ENCODE peak calls at places on chromosomes 1 and 21, in ten cellular contexts. X is lower leg skin, Y is transverse colon, Q is bronchial epithelial cell, K is dorsolateral prefrontal cortex, Z is AG09309, R is left ventricle myocardium inferior, G is tibial artery, I is thoracic aorta, W is fibroblast of lung. H is an unnamed sample.

GRCh38 chr1:10943991-10944730 is 68.3 kb upstream of the TARDBP start:
- DNase-seq in Q (no peak), I (no peak), G (no peak), Y (peak), R (no peak), X (no peak), K (no peak), Z (no peak), W (peak), H (no peak)

GRCh38 chr1:199447906-199448305 is 579.6 kb upstream of the NR5A2 start:
- DNase-seq in Q (no peak), K (no peak), W (peak), Z (no peak), Y (no peak), I (no peak), X (no peak), R (no peak), G (no peak), H (peak)

GRCh38 chr1:207990455-207990854 is 79.5 kb upstream of the CD34 start:
- DNase-seq in Q (no peak), Z (no peak), Y (no peak), R (no peak), I (no peak), X (no peak), K (no peak), G (no peak), W (no peak), H (no peak)

GRCh38 chr1:181676269-181676668 is 193.0 kb downstream of the CACNA1E start:
- DNase-seq in G (no peak), R (no peak), W (peak), I (no peak), X (no peak), K (no peak), Y (peak), Z (no peak), Q (peak), H (no peak)

GRCh38 chr1:154891452-154891851 is 21.4 kb upstream of the KCNN3 start:
- DNase-seq in Z (no peak), I (no peak), G (no peak), X (no peak), Q (no peak), Y (no peak), K (no peak), W (no peak), R (no peak), H (no peak)

GRCh38 chr1:22594396-22594795 is 31.1 kb downstream of the EPHA8 start:
- DNase-seq in Z (no peak), Y (no peak), G (no peak), I (no peak), Q (no peak), K (no peak), W (no peak), R (no peak), X (no peak), H (no peak)

GRCh38 chr21:42055425-42055824 is 15.7 kb upstream of the UMODL1 start:
- DNase-seq in G (no peak), Y (no peak), Q (no peak), I (no peak), X (no peak), K (no peak), W (no peak), R (no peak), Z (no peak), H (no peak)

GRCh38 chr1:213138892-213139291 is 87.9 kb downstream of the RPS6KC1 start:
- DNase-seq in G (no peak), X (no peak), Y (no peak), Q (no peak), K (no peak), W (peak), R (no peak), I (no peak), Z (no peak), H (no peak)

GRCh38 chr21:41506526-41507520 is 1.1 kb downstream of the TMPRSS2 start:
- DNase-seq in R (no peak), W (peak), X (no peak), Z (no peak), Y (peak), G (no peak), K (no peak), Q (no peak), I (no peak), H (no peak)

GRCh38 chr1:196105901-196106300 is 502.3 kb downstream of the KCNT2 start:
- DNase-seq in W (peak), R (no peak), G (no peak), Q (peak), Z (no peak), K (no peak), X (no peak), I (no peak), Y (no peak), H (no peak)

GRCh38 chr1:229539868-229540506 is 18.5 kb downstream of the ABCB10 start:
- DNase-seq in Z (no peak), W (no peak), G (no peak), Q (no peak), I (no peak), X (no peak), K (no peak), R (no peak), Y (no peak), H (no peak)

GRCh38 chr21:16193758-16194606 is 464.2 kb downstream of the USP25 start:
- DNase-seq in W (peak), I (no peak), K (peak), R (peak), Q (peak), G (peak), Y (peak), X (peak), Z (peak), H (peak)

GRCh38 chr1:17520041-17520440 is 19.5 kb upstream of the ARHGEF10L start:
- DNase-seq in I (no peak), Q (peak), Y (peak), X (peak), K (no peak), W (no peak), R (no peak), Z (no peak), G (no peak), H (no peak)

GRCh38 chr1:117060441-117061317 is 553 bp downstream of the TTF2 start:
- DNase-seq in W (peak), G (no peak), Q (peak), Z (no peak), Y (peak), I (no peak), K (no peak), R (no peak), X (peak), H (no peak)

GRCh38 chr1:147580200-147580557 is 38.9 kb downstream of the BCL9 start:
- DNase-seq in Z (no peak), Q (no peak), G (no peak), R (no peak), X (no peak), K (no peak), W (peak), I (no peak), Y (no peak), H (no peak)

GRCh38 chr1:174768949-174769348 is 230.8 kb upstream of the CACYBP start:
- DNase-seq in I (no peak), Q (peak), R (no peak), X (no peak), W (no peak), Y (no peak), G (no peak), K (no peak), Z (no peak), H (no peak)

GRCh38 chr21:26116456-26117011 is 54.0 kb downstream of the APP start:
- DNase-seq in W (peak), I (no peak), G (no peak), K (no peak), X (no peak), Y (no peak), Z (peak), R (no peak), Q (no peak), H (no peak)

GRCh38 chr1:1208713-1209433 is 2.5 kb upstream of the TNFRSF18 start:
- DNase-seq in I (no peak), Y (peak), R (peak), Q (no peak), G (no peak), K (no peak), X (no peak), Z (no peak), W (peak), H (no peak)

GRCh38 chr1:188489336-188490112 is 1660.8 kb downstream of the PLA2G4A start:
- DNase-seq in Q (no peak), G (no peak), K (no peak), X (no peak), W (peak), Y (no peak), I (no peak), R (no peak), Z (no peak), H (peak)

GRCh38 chr1:47993356-47993755 is 3.8 kb downstream of the TRABD2B start:
- DNase-seq in K (no peak), Z (no peak), I (no peak), Q (no peak), W (no peak), G (no peak), Y (no peak), X (no peak), R (no peak), H (no peak)

GRCh38 chr1:19762175-19762779 is 37.4 kb downstream of the TMCO4 start:
- DNase-seq in X (no peak), Y (peak), Z (no peak), K (no peak), R (no peak), W (no peak), G (no peak), I (no peak), Q (no peak), H (no peak)
- TF ChIP-seq CTCF in X (no peak), Y (peak), Z (peak), K (peak), R (peak), W (peak), G (peak), I (peak), Q (peak), H (peak)

GRCh38 chr1:26516987-26517765 is 12.4 kb upstream of the RPS6KA1 start:
- DNase-seq in Y (no peak), I (no peak), Z (no peak), G (no peak), K (no peak), Q (no peak), W (no peak), R (no peak), X (no peak), H (no peak)
- H3K4me3 ChIP-seq in Y (no peak), I (no peak), Z (no peak), G (no peak), K (no peak), Q (no peak), W (no peak), R (no peak), X (no peak), H (no peak)

GRCh38 chr1:245856944-245857531 is 650.0 kb downstream of the SMYD3 start:
- DNase-seq in I (no peak), R (no peak), Z (peak), W (peak), Q (peak), Y (no peak), X (no peak), K (no peak), G (no peak), H (peak)

GRCh38 chr1:245859510-245860114 is 647.5 kb downstream of the SMYD3 start:
- DNase-seq in G (no peak), Z (no peak), Q (peak), Y (no peak), R (no peak), X (no peak), I (no peak), K (no peak), W (peak), H (no peak)

GRCh38 chr1:245858022-245858421 is 649.1 kb downstream of the SMYD3 start:
- DNase-seq in Y (no peak), W (peak), Q (no peak), I (no peak), Z (no peak), X (no peak), R (no peak), K (no peak), G (no peak), H (no peak)

GRCh38 chr1:245860681-245861552 is 646.2 kb downstream of the SMYD3 start:
- DNase-seq in Z (no peak), K (no peak), G (no peak), Q (no peak), W (peak), R (no peak), I (no peak), Y (no peak), X (no peak), H (no peak)

DNA sequence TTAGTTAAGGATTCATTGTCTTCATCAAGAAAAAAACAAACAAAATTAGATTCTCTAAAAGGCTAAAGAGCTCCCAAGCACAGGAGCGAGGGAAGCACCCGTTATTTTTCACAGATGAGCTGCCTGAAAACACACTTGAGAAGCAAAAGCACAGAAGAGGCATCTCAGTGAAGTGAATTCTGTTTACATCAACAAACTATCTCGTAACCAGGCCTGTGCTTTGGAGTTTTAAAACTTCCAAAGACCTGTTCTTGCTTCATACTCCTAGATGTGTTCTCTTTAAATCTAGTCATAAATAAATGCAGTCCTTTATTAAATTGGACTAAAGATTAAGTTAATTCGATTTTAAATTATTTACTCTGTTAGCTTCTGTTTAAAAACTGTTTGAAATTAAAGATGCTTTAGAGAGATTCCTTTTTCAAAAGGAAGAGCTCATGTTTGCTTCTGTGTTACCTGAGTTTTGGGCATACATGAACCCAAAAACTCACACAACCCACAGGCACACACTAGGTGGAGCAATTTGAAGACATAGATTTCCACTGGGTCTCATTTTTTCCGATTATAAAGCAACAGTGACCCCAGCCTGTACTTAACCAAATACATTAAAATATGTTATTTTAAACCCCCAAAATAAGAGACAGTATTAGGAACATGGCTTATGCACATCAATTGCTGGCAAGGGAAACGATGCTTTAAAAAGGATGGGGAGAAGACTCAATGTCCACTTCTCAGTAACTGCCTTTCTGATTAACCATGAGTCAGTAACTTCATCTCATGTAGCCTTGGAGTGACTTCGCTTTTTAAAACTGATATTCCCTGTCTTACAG is 648.2 kb downstream of the SMYD3 start:
- DNase-seq in Y (no peak), W (peak), Z (no peak), Q (peak), X (no peak), I (no peak), G (no peak), R (no peak), K (no peak), H (no peak)
- TF ChIP-seq CTCF in Y (no peak), W (peak), Z (peak), Q (no peak), X (no peak), I (no peak), G (no peak), R (peak), K (no peak), H (peak)

DNA sequence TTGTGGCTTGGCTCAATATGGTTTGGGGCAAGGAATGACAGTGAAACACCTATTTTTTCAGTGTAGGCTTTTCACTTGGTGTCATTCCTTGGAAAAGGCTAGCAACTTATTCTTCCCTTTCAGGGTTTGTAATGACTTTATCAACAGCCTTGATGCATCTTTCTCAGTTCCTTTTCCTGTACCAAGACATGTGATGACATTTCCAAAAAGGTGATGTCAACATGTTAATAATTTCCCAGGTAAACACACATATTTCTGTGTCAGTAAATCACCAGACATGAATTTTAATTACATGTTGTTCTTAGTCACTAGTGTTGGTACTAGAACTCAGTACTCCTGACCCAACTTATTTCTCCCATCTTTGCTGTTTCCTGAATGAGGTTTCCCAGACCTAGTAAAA is 37.8 kb upstream of the RRP15 start:
- DNase-seq in Z (no peak), W (no peak), R (no peak), K (no peak), Q (no peak), I (no peak), Y (no peak), X (no peak), G (no peak), H (no peak)
- H3K4me3 ChIP-seq in Z (no peak), W (no peak), R (no peak), K (no peak), Q (no peak), I (no peak), Y (no peak), X (no peak), G (no peak), H (no peak)

GRCh38 chr21:37546299-37546908 is 179.8 kb downstream of the DYRK1A start:
- DNase-seq in X (no peak), Y (no peak), R (no peak), Z (no peak), K (no peak), Q (no peak), I (no peak), G (no peak), W (no peak), H (no peak)
- TF ChIP-seq CTCF in X (no peak), Y (no peak), R (no peak), Z (no peak), K (no peak), Q (no peak), I (no peak), G (no peak), W (no peak), H (no peak)

H was measured in retinal pigment epithelial cell.